ENCODE peak calls at places on chromosome X, in ten cellular contexts. J is retinal pigment epithelial cell, P is BJ, X is heart right ventricle, O is fibroblast of lung, Y is right lobe of liver, A is fibroblast of mammary gland, T is GM12865, N is endothelial cell of umbilical vein, F is adipocyte. H is an unnamed sample.

GRCh38 chrX:103276581-103277002 is at the start of gene TCEAL5:
- DNase-seq in J (no peak), P (no peak), X (no peak), O (no peak), Y (no peak), A (no peak), T (no peak), N (no peak), F (no peak), H (no peak)

GRCh38 chrX:108642273-108642628 is 94.1 kb downstream of the IRS4 start:
- DNase-seq in J (no peak), P (no peak), X (no peak), O (no peak), Y (no peak), A (no peak), T (no peak), N (no peak), F (no peak), H (no peak)

GRCh38 chrX:129360175-129360574 is 163.1 kb downstream of the SMARCA1 start:
- DNase-seq in J (no peak), P (no peak), X (no peak), O (peak; percentile 41), Y (peak; percentile 19), A (peak; percentile 50), T (peak; percentile 54), N (peak; percentile 44), F (peak; percentile 36), H (no peak)

GRCh38 chrX:74924449-74925209 is 623 bp downstream of the NEXMIF start:
- DNase-seq in J (no peak), P (no peak), X (peak; percentile 17), O (peak; percentile 0), Y (peak; percentile 33), A (no peak), T (peak; percentile 80), N (peak; percentile 5), F (peak; percentile 18), H (peak; percentile 48)

GRCh38 chrX:20067709-20068315 is 48.9 kb downstream of the MAP7D2 start:
- DNase-seq in J (peak; percentile 77), P (peak; percentile 47), X (peak; percentile 55), O (peak; percentile 83), Y (peak; percentile 35), A (peak; percentile 90), T (peak; percentile 2), N (peak; percentile 80), F (peak; percentile 89), H (peak; percentile 52)

GRCh38 chrX:40012039-40012799 is 85.5 kb downstream of the BCOR start:
- DNase-seq in J (no peak), P (no peak), X (peak; percentile 30), O (peak; percentile 82), Y (peak; percentile 38), A (peak; percentile 78), T (no peak), N (peak; percentile 76), F (peak; percentile 65), H (no peak)

GRCh38 chrX:74383611-74384010 is 37.7 kb upstream of the SLC16A2 start:
- DNase-seq in J (no peak), P (no peak), X (peak; percentile 10), O (peak; percentile 62), Y (peak; percentile 21), A (peak; percentile 60), T (peak; percentile 27), N (peak; percentile 41), F (peak; percentile 66), H (no peak)

GRCh38 chrX:52353838-52354237 is 15.0 kb upstream of the XAGE2 start:
- DNase-seq in J (no peak), P (no peak), X (no peak), O (no peak), Y (no peak), A (no peak), T (no peak), N (no peak), F (no peak), H (no peak)

GRCh38 chrX:110042521-110042920 is 39.6 kb downstream of the TMEM164 start:
- DNase-seq in J (no peak), P (no peak), X (no peak), O (peak; percentile 58), Y (no peak), A (peak; percentile 59), T (no peak), N (no peak), F (no peak), H (no peak)

GRCh38 chrX:115177941-115178340 is 11.3 kb upstream of the RBMXL3 start:
- DNase-seq in J (no peak), P (no peak), X (no peak), O (peak; percentile 15), Y (no peak), A (peak; percentile 40), T (no peak), N (no peak), F (no peak), H (no peak)

GRCh38 chrX:136694491-136695087 is 46.6 kb downstream of the CD40LG start:
- DNase-seq in J (no peak), P (no peak), X (no peak), O (peak; percentile 65), Y (no peak), A (peak; percentile 60), T (peak; percentile 85), N (peak; percentile 19), F (peak; percentile 71), H (no peak)

GRCh38 chrX:49991718-49992117 is 69.3 kb downstream of the CLCN5 start:
- DNase-seq in J (no peak), P (no peak), X (no peak), O (no peak), Y (no peak), A (no peak), T (no peak), N (no peak), F (no peak), H (no peak)

GRCh38 chrX:72609313-72609712 is 36.7 kb upstream of the HDAC8 start:
- DNase-seq in J (no peak), P (no peak), X (no peak), O (peak; percentile 12), Y (no peak), A (peak; percentile 30), T (no peak), N (peak; percentile 32), F (peak; percentile 2), H (no peak)

GRCh38 chrX:119685225-119686066 is 7.5 kb downstream of the SEPTIN6 start:
- DNase-seq in J (no peak), P (no peak), X (peak; percentile 28), O (no peak), Y (peak; percentile 36), A (peak; percentile 37), T (peak; percentile 77), N (peak; percentile 65), F (peak; percentile 34), H (no peak)

DNA sequence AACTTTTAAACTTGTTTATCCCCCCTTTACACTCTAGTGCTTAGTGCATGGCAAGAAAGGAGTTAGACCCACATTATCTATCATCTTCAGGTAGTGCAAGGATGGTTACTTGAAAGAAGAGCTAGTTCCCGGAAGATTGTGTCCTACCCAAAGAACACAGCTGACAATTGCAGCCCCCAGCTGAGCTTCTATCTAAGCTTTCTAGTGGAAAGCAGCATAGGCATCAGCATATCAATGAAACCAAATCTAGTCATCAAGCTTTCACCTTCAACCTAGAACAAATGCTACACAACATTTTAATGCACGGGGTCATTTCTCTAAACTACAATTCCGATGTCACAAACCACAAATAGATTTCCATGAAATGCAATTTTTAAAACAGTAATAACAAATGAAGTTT is 88.9 kb upstream of the TFDP3 start:
- DNase-seq in J (no peak), P (no peak), X (no peak), O (no peak), Y (no peak), A (no peak), T (no peak), N (no peak), F (no peak), H (no peak)
- H3K4me3 ChIP-seq in J (no peak overlapping the region), P (no peak overlapping the region), X (no peak overlapping the region), O (no peak overlapping the region), Y (no peak overlapping the region), A (no peak overlapping the region), T (no peak overlapping the region), N (no peak overlapping the region), F (no peak overlapping the region), H (no peak overlapping the region)

DNA sequence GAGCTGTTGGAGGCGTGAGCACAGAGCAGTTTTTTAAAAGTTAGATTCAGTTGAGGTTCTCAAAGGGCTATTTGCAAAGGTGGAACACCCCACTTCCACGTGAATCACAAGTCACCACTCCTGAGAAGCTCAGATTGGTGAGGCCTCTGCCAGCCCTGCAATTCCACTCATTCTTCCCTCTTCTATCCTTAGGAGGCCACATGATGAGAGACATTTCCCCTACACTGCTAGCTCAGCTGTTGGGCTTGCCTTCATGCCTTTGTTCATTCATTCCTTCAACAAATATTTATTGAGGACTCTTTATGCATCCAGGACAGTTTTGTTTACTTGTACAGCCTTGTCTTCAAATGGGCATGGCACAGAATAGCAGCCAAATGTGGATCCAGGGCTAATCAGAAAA is 3.7 kb downstream of the SRPX2 start:
- DNase-seq in J (no peak), P (no peak), X (no peak), O (no peak), Y (no peak), A (no peak), T (no peak), N (peak; percentile 21), F (no peak), H (no peak)
- H3K4me3 ChIP-seq in J (no peak overlapping the region), P (no peak overlapping the region), X (no peak overlapping the region), O (no peak overlapping the region), Y (no peak overlapping the region), A (no peak overlapping the region), T (no peak overlapping the region), N (no peak overlapping the region), F (peak overlapping the region; percentile 71), H (no peak overlapping the region)

GRCh38 chrX:153878969-153879653 is 6.9 kb downstream of the L1CAM start:
- DNase-seq in J (no peak), P (no peak), X (no peak), O (no peak), Y (no peak), A (no peak), T (no peak), N (no peak), F (no peak), H (no peak)
- H3K4me3 ChIP-seq in J (no peak overlapping the region), P (no peak overlapping the region), X (no peak overlapping the region), O (no peak overlapping the region), Y (no peak overlapping the region), A (no peak overlapping the region), T (no peak overlapping the region), N (no peak overlapping the region), F (no peak overlapping the region), H (no peak overlapping the region)

GRCh38 chrX:148498067-148498466 is 2.4 kb upstream of the AFF2 start:
- DNase-seq in J (no peak), P (no peak), X (no peak), O (no peak), Y (no peak), A (no peak), T (no peak), N (no peak), F (no peak), H (no peak)

GRCh38 chrX:148492057-148492456 is 8.4 kb upstream of the AFF2 start:
- DNase-seq in J (no peak), P (no peak), X (no peak), O (no peak), Y (no peak), A (no peak), T (no peak), N (no peak), F (no peak), H (no peak)

GRCh38 chrX:148499638-148500427 is 584 bp upstream of the AFF2 start:
- DNase-seq in J (no peak), P (no peak), X (no peak), O (no peak), Y (no peak), A (no peak), T (no peak), N (no peak), F (no peak), H (no peak)

GRCh38 chrX:148500428-148501120 is at the start of gene AFF2:
- DNase-seq in J (no peak), P (no peak), X (peak; percentile 16), O (peak; percentile 16), Y (peak; percentile 38), A (peak; percentile 2), T (peak; percentile 41), N (peak; percentile 11), F (peak; percentile 35), H (peak; percentile 57)

GRCh38 chrX:148495156-148495555 is 5.3 kb upstream of the AFF2 start:
- DNase-seq in J (no peak), P (no peak), X (no peak), O (no peak), Y (no peak), A (no peak), T (no peak), N (no peak), F (no peak), H (no peak)
- H3K4me3 ChIP-seq in J (no peak overlapping the region), P (no peak overlapping the region), X (no peak overlapping the region), O (no peak overlapping the region), Y (no peak overlapping the region), A (no peak overlapping the region), T (no peak overlapping the region), N (no peak overlapping the region), F (no peak overlapping the region), H (no peak overlapping the region)